ENCODE peak calls at places on chromosomes 5 and 9, in ten cellular contexts. U is endodermal cell; H is CD8-positive, alpha-beta T cell; K is breast epithelium; Y is fibroblast of lung; C is K562; W is IMR-90; E is astrocyte; G is kidney; I is lower lobe of right lung. D is an unnamed sample.

GRCh38 chr5:55568629-55569512 is 34.1 kb upstream of the PLPP1 start:
- DNase-seq in U (no peak), H (no peak), K (no peak), Y (peak; percentile 46), C (peak; percentile 24), W (no peak), E (peak; percentile 44), G (no peak), I (no peak), D (peak; percentile 73)

GRCh38 chr5:88548136-88548535 is 279.5 kb upstream of the TMEM161B start:
- DNase-seq in U (no peak), H (no peak), K (no peak), Y (no peak), C (no peak), W (no peak), E (no peak), G (no peak), I (no peak), D (no peak)

GRCh38 chr5:6962256-6962655 is 249.0 kb downstream of the TENT4A start:
- DNase-seq in U (peak; percentile 56), H (no peak), K (no peak), Y (no peak), C (no peak), W (no peak), E (no peak), G (no peak), I (no peak), D (no peak)

GRCh38 chr9:95080961-95081658 is 236.4 kb downstream of the FANCC start:
- DNase-seq in U (no peak), H (no peak), K (peak; percentile 37), Y (no peak), C (no peak), W (no peak), E (no peak), G (no peak), I (no peak), D (no peak)

GRCh38 chr9:125233678-125234077 is 7.5 kb downstream of the HSPA5 start:
- DNase-seq in U (no peak), H (no peak), K (no peak), Y (peak; percentile 99), C (no peak), W (peak; percentile 100), E (peak; percentile 99), G (no peak), I (no peak), D (no peak)

GRCh38 chr9:93058357-93059096 is at the start of gene SUSD3:
- DNase-seq in U (peak; percentile 92), H (peak; percentile 66), K (peak; percentile 65), Y (peak; percentile 35), C (peak; percentile 94), W (no peak), E (peak; percentile 13), G (peak; percentile 95), I (peak; percentile 81), D (peak; percentile 89)

GRCh38 chr5:124253421-124253820 is 493.0 kb downstream of the ZNF608 start:
- DNase-seq in U (no peak), H (no peak), K (no peak), Y (no peak), C (no peak), W (no peak), E (no peak), G (no peak), I (no peak), D (no peak)

GRCh38 chr9:88816591-88816990 is 174.7 kb upstream of the S1PR3 start:
- DNase-seq in U (no peak), H (no peak), K (no peak), Y (no peak), C (no peak), W (no peak), E (no peak), G (no peak), I (no peak), D (no peak)

GRCh38 chr5:151243564-151243963 is 9.4 kb upstream of the GM2A start:
- DNase-seq in U (no peak), H (no peak), K (no peak), Y (no peak), C (no peak), W (no peak), E (no peak), G (no peak), I (no peak), D (no peak)

GRCh38 chr5:151243127-151243526 is 9.9 kb upstream of the GM2A start:
- DNase-seq in U (no peak), H (no peak), K (no peak), Y (no peak), C (no peak), W (no peak), E (no peak), G (no peak), I (no peak), D (no peak)

GRCh38 chr5:151239237-151239861 is 13.6 kb upstream of the GM2A start:
- DNase-seq in U (peak; percentile 85), H (peak; percentile 48), K (peak; percentile 73), Y (peak; percentile 45), C (peak; percentile 79), W (peak; percentile 63), E (no peak), G (peak; percentile 91), I (peak; percentile 88), D (peak; percentile 30)

GRCh38 chr5:151238303-151238741 is 14.4 kb upstream of the CCDC69 start:
- DNase-seq in U (no peak), H (no peak), K (no peak), Y (no peak), C (peak; percentile 27), W (no peak), E (no peak), G (no peak), I (no peak), D (no peak)

DNA sequence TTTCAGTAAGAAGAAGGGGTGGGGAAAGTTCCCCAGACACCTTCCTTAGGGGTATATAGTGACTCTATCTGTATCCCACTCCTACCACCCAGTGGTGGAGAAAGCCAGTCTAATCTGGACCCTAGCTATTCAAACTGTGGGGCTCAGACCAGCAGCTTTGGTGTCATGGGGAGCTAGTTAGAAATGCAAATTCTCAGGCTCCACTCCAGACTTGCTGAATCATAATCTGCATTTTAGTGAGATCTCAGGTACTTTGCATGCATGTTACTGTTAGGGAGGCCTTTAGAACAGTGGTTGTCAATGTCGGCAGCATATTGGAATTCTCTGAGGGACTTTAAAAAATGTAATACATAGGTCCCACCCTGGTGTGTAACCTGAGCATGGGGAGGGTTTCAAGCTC is 12.1 kb upstream of the GM2A start:
- DNase-seq in U (no peak), H (no peak), K (no peak), Y (no peak), C (no peak), W (no peak), E (no peak), G (no peak), I (no peak), D (no peak)
- H3K4me1 ChIP-seq in U (no peaks in the 10 kb centered on the region), H (peaks cover 12% of the 10 kb centered on the region), K (no peaks in the 10 kb centered on the region), Y (no peaks in the 10 kb centered on the region), C (peaks cover 6% of the 10 kb centered on the region), W (no peaks in the 10 kb centered on the region), E (no peaks in the 10 kb centered on the region), G (no peaks in the 10 kb centered on the region), I (peaks cover 6% of the 10 kb centered on the region), D (no peaks in the 10 kb centered on the region)

GRCh38 chr5:428754-429452 is 14.1 kb upstream of the EXOC3 start:
- DNase-seq in U (peak; percentile 38), H (no peak), K (no peak), Y (no peak), C (no peak), W (no peak), E (no peak), G (no peak), I (no peak), D (no peak)

GRCh38 chr5:426392-426976 is 16.5 kb upstream of the EXOC3 start:
- DNase-seq in U (no peak), H (no peak), K (no peak), Y (no peak), C (no peak), W (no peak), E (no peak), G (no peak), I (no peak), D (no peak)

GRCh38 chr5:429453-430188 is 13.4 kb upstream of the EXOC3 start:
- DNase-seq in U (no peak), H (no peak), K (no peak), Y (peak; percentile 54), C (no peak), W (peak; percentile 62), E (peak; percentile 42), G (peak; percentile 60), I (no peak), D (no peak)

GRCh38 chr5:427415-428087 is 15.4 kb upstream of the EXOC3 start:
- DNase-seq in U (no peak), H (no peak), K (no peak), Y (no peak), C (no peak), W (no peak), E (no peak), G (peak; percentile 49), I (no peak), D (no peak)

DNA sequence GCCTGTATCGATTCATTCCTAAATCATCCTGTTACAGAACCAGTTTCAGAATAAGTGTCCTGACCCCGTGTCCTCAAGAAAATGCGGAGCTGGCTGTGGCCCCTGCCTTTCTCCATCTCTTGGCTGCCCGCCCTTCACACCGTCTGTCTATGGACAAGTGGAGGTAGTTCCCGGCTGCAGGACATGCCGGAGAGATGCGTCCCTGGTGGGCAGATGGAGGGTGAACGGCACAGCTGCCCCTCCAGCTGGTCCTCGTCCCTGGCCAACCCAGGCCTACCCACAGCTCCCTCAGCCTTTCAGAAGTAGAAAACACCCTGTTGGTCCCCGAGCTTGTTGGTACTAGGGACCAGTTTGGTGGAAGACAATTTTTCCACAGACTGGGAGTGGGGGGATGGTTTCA is 14.8 kb upstream of the EXOC3 start:
- DNase-seq in U (no peak), H (no peak), K (no peak), Y (no peak), C (no peak), W (no peak), E (no peak), G (peak; percentile 57), I (no peak), D (no peak)
- H3K4me1 ChIP-seq in U (no peaks in the 10 kb centered on the region), H (no peaks in the 10 kb centered on the region), K (no peaks in the 10 kb centered on the region), Y (peaks cover 17% of the 10 kb centered on the region), C (peaks cover 42% of the 10 kb centered on the region), W (peaks cover 12% of the 10 kb centered on the region), E (peaks cover 3% of the 10 kb centered on the region), G (no peaks in the 10 kb centered on the region), I (peaks cover 11% of the 10 kb centered on the region), D (no peaks in the 10 kb centered on the region)

DNA sequence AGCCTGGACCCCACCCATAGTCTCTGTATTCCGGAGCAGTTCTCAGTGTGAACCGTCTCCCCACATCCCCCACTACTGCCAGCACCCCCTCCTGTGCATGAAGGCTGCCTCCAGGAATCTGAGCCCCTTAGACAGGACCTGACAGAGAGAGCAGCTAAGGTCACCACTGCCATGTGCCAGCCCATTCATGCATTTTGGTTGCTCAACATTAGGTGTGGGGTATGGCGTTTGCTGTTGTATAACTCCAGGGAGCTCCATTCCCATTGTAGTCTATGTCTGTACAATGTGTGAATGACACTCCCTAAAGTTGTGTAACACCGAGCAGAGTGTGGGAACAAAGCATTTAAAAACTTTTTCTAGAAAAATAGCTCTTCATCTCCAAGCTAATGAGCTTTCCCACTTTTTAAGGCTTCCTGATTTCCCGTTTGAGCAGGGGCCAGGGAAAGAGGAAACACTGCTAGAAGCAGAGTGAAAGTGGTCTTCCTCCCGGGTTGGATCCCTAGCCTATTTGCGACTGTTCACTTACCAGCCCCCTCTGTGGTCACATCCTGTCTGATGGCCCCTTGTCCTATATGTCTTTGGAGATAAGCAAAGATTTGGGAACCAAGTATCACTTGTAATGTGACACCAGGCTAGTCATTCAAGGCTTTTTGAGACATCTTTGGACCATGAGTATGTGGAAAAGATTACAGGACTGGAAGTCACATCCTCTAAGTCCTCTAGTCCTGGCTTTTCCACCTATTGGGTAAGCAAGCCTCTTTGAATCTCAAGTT is 5.9 kb downstream of the DNAJB5 start:
- DNase-seq in U (no peak), H (no peak), K (no peak), Y (peak; percentile 51), C (peak; percentile 42), W (peak; percentile 55), E (peak; percentile 41), G (peak; percentile 16), I (no peak), D (no peak)
- H3K4me1 ChIP-seq in U (peaks cover 36% of the 10 kb centered on the region), H (peaks cover under 1% of the 10 kb centered on the region), K (peaks cover under 1% of the 10 kb centered on the region), Y (peaks cover 26% of the 10 kb centered on the region), C (peaks cover 54% of the 10 kb centered on the region), W (peaks cover 40% of the 10 kb centered on the region), E (peaks cover 56% of the 10 kb centered on the region), G (peaks cover 52% of the 10 kb centered on the region), I (peaks cover 49% of the 10 kb centered on the region), D (peaks cover 3% of the 10 kb centered on the region)

GRCh38 chr5:134082264-134082992 is 32.1 kb upstream of the TCF7 start:
- DNase-seq in U (no peak), H (no peak), K (no peak), Y (peak; percentile 52), C (no peak), W (no peak), E (peak; percentile 41), G (no peak), I (no peak), D (no peak)
- H3K4me1 ChIP-seq in U (no peaks in the 10 kb centered on the region), H (peaks cover 86% of the 10 kb centered on the region), K (no peaks in the 10 kb centered on the region), Y (no peaks in the 10 kb centered on the region), C (no peaks in the 10 kb centered on the region), W (no peaks in the 10 kb centered on the region), E (peaks cover 5% of the 10 kb centered on the region), G (no peaks in the 10 kb centered on the region), I (no peaks in the 10 kb centered on the region), D (no peaks in the 10 kb centered on the region)

D was measured in HAP-1.